ENCODE peak calls at places on chromosome 6, in five cellular contexts. D is MM.1S, E is GM23248, N is SK-N-SH, Y is GM23338. G is an unnamed sample. For H3K4me1 and H3F3A, the result is how much of the 10 kb centered on the place peaks cover.

GRCh38 chr6:10276888-10277287 is 138.0 kb downstream of the TFAP2A start:
- DNase-seq in D (no peak), E (no peak), N (no peak), Y (no peak), G (no peak)

GRCh38 chr6:157317129-157317814 is 6.0 kb downstream of the TMEM242 start:
- DNase-seq in D (no peak), E (peak), N (no peak), Y (no peak), G (no peak)

GRCh38 chr6:144033816-144034540 is 25.9 kb upstream of the PLAGL1 start:
- DNase-seq in D (no peak), E (peak), N (no peak), Y (no peak), G (peak)

GRCh38 chr6:119158057-119158848 is 79.8 kb upstream of the FAM184A start:
- DNase-seq in D (no peak), E (peak), N (no peak), Y (no peak), G (no peak)

GRCh38 chr6:55449219-55449618 is 122.0 kb downstream of the GFRAL start:
- DNase-seq in D (no peak), E (no peak), N (no peak), Y (peak), G (peak)

GRCh38 chr6:145669627-145670034 is 65.7 kb downstream of the EPM2A start:
- DNase-seq in D (no peak), E (peak), N (no peak), Y (no peak), G (no peak)

GRCh38 chr6:3455121-3455489 is 1.7 kb downstream of the SLC22A23 start:
- DNase-seq in D (no peak), E (peak), N (no peak), Y (no peak), G (no peak)

GRCh38 chr6:153735761-153736160 is 303.3 kb upstream of the OPRM1 start:
- DNase-seq in D (no peak), E (no peak), N (no peak), Y (no peak), G (no peak)

GRCh38 chr6:145823322-145823944 is 8.8 kb upstream of the FBXO30 start:
- DNase-seq in D (no peak), E (no peak), N (no peak), Y (no peak), G (no peak)

GRCh38 chr6:158793432-158793831 is 25.7 kb downstream of the EZR start:
- DNase-seq in D (peak), E (peak), N (peak), Y (peak), G (peak)

GRCh38 chr6:68575765-68576439 is 59.2 kb upstream of the ADGRB3 start:
- DNase-seq in D (peak), E (no peak), N (no peak), Y (peak), G (peak)

GRCh38 chr6:37481793-37482192 is 17.9 kb downstream of the CCDC167 start:
- DNase-seq in D (no peak), E (no peak), N (no peak), Y (no peak), G (no peak)

DNA sequence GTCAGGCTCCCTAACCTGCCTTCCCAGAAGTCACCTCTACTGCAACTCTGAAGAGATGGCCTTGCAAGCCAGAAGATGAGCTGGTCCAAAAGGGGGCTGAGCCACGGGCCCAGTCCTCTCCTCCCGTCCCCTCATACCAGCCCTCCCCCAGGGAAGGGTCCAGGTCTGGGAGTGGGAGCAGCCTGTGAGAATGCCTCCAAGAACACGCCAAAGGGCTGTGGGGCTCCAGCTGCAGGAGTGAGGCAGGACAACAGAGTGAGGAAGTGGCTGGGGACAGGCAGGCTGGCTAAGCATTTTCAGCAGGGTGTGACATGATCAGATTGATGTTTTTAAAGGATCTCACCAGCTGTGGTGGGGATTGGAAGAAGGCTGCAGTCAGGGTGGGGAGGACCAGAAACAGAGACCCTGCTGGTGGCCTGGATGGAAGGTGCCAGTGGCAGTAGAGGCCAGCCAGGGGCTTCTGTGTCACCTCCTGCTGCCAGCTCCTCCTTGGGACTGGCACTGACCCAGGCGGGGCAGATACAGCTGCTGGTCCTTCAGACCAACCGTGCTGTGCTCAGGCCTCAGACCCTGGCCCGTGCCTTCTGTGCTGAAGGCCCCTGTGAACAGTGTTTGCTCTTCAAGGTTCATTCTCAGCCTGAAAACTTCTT is 257.6 kb downstream of the NRN1 start:
- DNase-seq in D (no peak), E (no peak), N (no peak), Y (no peak), G (no peak)
- H3K4me1 ChIP-seq in D (under half), E (under half), N (half or more), Y (under half), G (under half)

GRCh38 chr6:27141472-27142015 is 106.0 kb upstream of the PRSS16 start:
- DNase-seq in D (no peak), E (no peak), N (no peak), Y (no peak), G (no peak)
- H3F3A ChIP-seq in D (under half), E (under half), N (under half), Y (under half), G (half or more)

GRCh38 chr6:54307412-54308036 is 717 bp upstream of the TINAG start:
- DNase-seq in D (no peak), E (no peak), N (no peak), Y (no peak), G (no peak)
- H2AFZ ChIP-seq in D (no peak), E (no peak), N (no peak), Y (no peak), G (no peak)

GRCh38 chr6:167660944-167661343 is 165.8 kb upstream of the AFDN start:
- DNase-seq in D (no peak), E (no peak), N (no peak), Y (no peak), G (no peak)

GRCh38 chr6:167662881-167663205 is 163.9 kb upstream of the AFDN start:
- DNase-seq in D (no peak), E (no peak), N (no peak), Y (no peak), G (no peak)

GRCh38 chr6:167663784-167664432 is 162.8 kb upstream of the AFDN start:
- DNase-seq in D (no peak), E (no peak), N (no peak), Y (no peak), G (no peak)

GRCh38 chr6:167662104-167662880 is 164.4 kb upstream of the AFDN start:
- DNase-seq in D (no peak), E (no peak), N (no peak), Y (no peak), G (no peak)

GRCh38 chr6:167661456-167662103 is 165.1 kb upstream of the AFDN start:
- DNase-seq in D (no peak), E (no peak), N (no peak), Y (no peak), G (no peak)
- H3K4me1 ChIP-seq in D (under half), E (under half), N (under half), Y (under half), G (under half)

DNA sequence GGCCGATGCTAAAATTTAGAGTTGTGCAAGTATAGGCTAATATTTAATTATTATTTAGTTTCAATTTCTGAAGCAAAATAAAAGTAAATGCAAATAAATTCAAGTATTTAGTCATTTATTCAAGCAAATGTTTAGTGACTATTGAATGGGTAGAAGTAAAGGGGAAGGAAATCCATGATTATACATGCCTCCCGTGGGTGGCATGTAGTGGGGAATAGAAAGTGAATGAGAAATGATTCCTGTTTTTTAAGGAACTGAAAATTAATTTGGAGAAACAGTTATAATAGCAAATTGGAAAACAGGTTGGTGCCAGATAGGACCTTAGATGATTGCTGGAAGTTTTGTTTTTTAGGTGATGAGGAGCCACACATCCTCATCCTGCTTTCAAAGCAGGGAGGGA is 35.4 kb downstream of the FAM229B start:
- DNase-seq in D (no peak), E (no peak), N (no peak), Y (no peak), G (no peak)
- H3F3A ChIP-seq in D (under half), E (half or more), N (under half), Y (under half), G (under half)

GRCh38 chr6:30129818-30130679 is 5.9 kb upstream of the TRIM40 start:
- DNase-seq in D (no peak), E (no peak), N (no peak), Y (no peak), G (no peak)
- H2AFZ ChIP-seq in D (no peak), E (no peak), N (no peak), Y (no peak), G (no peak)

GRCh38 chr6:15501806-15502450 is 160.9 kb downstream of the DTNBP1 start:
- DNase-seq in D (no peak), E (peak), N (no peak), Y (no peak), G (no peak)
- H3K4me1 ChIP-seq in D (under half), E (under half), N (under half), Y (under half), G (under half)

DNA sequence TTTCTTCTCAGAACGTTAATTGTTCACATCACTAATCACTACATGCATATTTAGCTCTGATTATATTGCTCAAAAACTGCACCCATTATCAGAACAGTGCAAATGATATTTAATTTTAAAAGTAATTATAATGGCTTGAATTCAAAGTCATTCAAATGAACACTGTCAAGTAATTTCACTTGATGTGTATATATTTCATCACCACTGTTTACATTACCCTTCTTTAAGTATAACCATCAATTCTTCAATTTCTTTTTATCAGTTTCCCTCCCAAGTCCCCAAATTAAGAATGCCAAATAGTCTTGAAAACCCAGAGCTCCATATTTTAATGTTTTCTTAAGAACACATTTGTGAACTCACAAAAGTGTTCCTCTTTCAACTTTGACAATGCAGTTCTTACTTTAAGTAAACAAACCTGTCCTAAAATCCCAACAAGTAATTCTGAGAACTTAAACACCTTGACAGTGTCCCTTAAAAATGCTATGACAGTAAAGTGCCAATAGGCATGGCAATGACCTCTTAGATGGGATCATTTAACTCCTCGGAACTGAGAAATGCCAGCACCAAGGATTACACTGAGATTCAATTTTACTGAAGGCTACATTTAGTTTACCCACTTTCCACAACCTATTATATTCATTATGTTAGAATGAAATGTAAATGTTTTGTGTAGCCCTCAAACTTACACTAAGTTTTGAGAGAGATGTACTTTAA is 16.7 kb upstream of the SNX14 start:
- DNase-seq in D (no peak), E (no peak), N (no peak), Y (no peak), G (no peak)
- H3F3A ChIP-seq in D (under half), E (half or more), N (under half), Y (under half), G (under half)

G was measured in neural progenitor cell.